ENCODE peak calls at places on chromosome 3, in ten cellular contexts. T, R, S, V, N, X, G, P, A and W are unnamed samples.

GRCh38 chr3:158097571-158098553 is 8.4 kb downstream of the SHOX2 start:
- DNase-seq in T (peak), R (peak), S (peak), V (peak), N (peak), X (peak), G (peak), P (peak), A (no peak), W (peak)

GRCh38 chr3:81927811-81928210 is 166.4 kb upstream of the GBE1 start:
- DNase-seq in T (no peak), R (no peak), S (no peak), V (no peak), N (no peak), X (no peak), G (no peak), P (no peak), A (no peak), W (no peak)

GRCh38 chr3:48402281-48402732 is 27.6 kb downstream of the PLXNB1 start:
- DNase-seq in T (no peak), R (no peak), S (no peak), V (peak), N (no peak), X (no peak), G (no peak), P (no peak), A (no peak), W (no peak)

GRCh38 chr3:53493997-53494791 is at the start of gene CACNA1D:
- DNase-seq in T (peak), R (peak), S (no peak), V (peak), N (peak), X (no peak), G (peak), P (no peak), A (peak), W (peak)

GRCh38 chr3:56413911-56414310 is 54.4 kb downstream of the ERC2 start:
- DNase-seq in T (no peak), R (no peak), S (no peak), V (no peak), N (no peak), X (no peak), G (no peak), P (no peak), A (no peak), W (no peak)

GRCh38 chr3:124256156-124256555 is 264.2 kb upstream of the ROPN1 start:
- DNase-seq in T (no peak), R (no peak), S (no peak), V (no peak), N (no peak), X (no peak), G (no peak), P (no peak), A (no peak), W (no peak)

GRCh38 chr3:182726258-182727142 is 66.8 kb upstream of the ATP11B start:
- DNase-seq in T (no peak), R (no peak), S (no peak), V (no peak), N (no peak), X (no peak), G (no peak), P (no peak), A (no peak), W (no peak)

GRCh38 chr3:8266679-8267267 is 234.8 kb upstream of the LMCD1 start:
- DNase-seq in T (no peak), R (no peak), S (no peak), V (no peak), N (no peak), X (no peak), G (no peak), P (no peak), A (no peak), W (no peak)

GRCh38 chr3:56980798-56981390 is 79.6 kb upstream of the SPATA12 start:
- DNase-seq in T (no peak), R (peak), S (no peak), V (no peak), N (peak), X (no peak), G (no peak), P (peak), A (no peak), W (no peak)

GRCh38 chr3:189712906-189713483 is 81.8 kb downstream of the TP63 start:
- DNase-seq in T (no peak), R (no peak), S (no peak), V (no peak), N (no peak), X (no peak), G (no peak), P (peak), A (no peak), W (no peak)

GRCh38 chr3:169170456-169170855 is 493.1 kb downstream of the MECOM start:
- DNase-seq in T (no peak), R (no peak), S (no peak), V (no peak), N (no peak), X (no peak), G (no peak), P (no peak), A (no peak), W (no peak)

GRCh38 chr3:192907784-192908183 is 9.9 kb downstream of the MB21D2 start:
- DNase-seq in T (no peak), R (no peak), S (no peak), V (no peak), N (no peak), X (no peak), G (no peak), P (no peak), A (no peak), W (no peak)

GRCh38 chr3:189363856-189364255 is 192.1 kb downstream of the TPRG1 start:
- DNase-seq in T (no peak), R (no peak), S (no peak), V (no peak), N (no peak), X (no peak), G (no peak), P (no peak), A (no peak), W (no peak)

GRCh38 chr3:191120447-191121304 is 78.4 kb upstream of the OSTN start:
- DNase-seq in T (no peak), R (no peak), S (no peak), V (no peak), N (no peak), X (no peak), G (no peak), P (no peak), A (no peak), W (no peak)

GRCh38 chr3:105366302-105367062 is at the start of gene ALCAM:
- DNase-seq in T (peak), R (peak), S (peak), V (peak), N (peak), X (peak), G (peak), P (peak), A (peak), W (peak)

GRCh38 chr3:126284258-126284904 is 72.8 kb downstream of the KLF15 start:
- DNase-seq in T (no peak), R (no peak), S (no peak), V (no peak), N (no peak), X (no peak), G (no peak), P (peak), A (no peak), W (no peak)

GRCh38 chr3:177085784-177086183 is 111.5 kb downstream of the TBL1XR1 start:
- DNase-seq in T (no peak), R (no peak), S (no peak), V (no peak), N (no peak), X (no peak), G (no peak), P (no peak), A (no peak), W (no peak)